ENCODE peak calls at places on chromosomes 6 and 20, in five cellular contexts. One of them, this sample, is unnamed.

GRCh38 chr6:99426454-99426762 is 1.3 kb upstream of the PNISR start:
- DNase-seq in NCI-H1694 treated with DMSO at 0.1 percent for 48 hours: no peak
- DNase-seq in LNCaP clone FGC: no peak
- DNase-seq in HFF-Myc: no peak
- DNase-seq in astrocyte of the spinal cord: no peak
- DNase-seq in this sample: no peak

GRCh38 chr6:12957321-12958051 is 240.9 kb downstream of the PHACTR1 start:
- DNase-seq in NCI-H1694 treated with DMSO at 0.1 percent for 48 hours: no peak
- DNase-seq in LNCaP clone FGC: no peak
- DNase-seq in HFF-Myc: no peak
- DNase-seq in astrocyte of the spinal cord: peak; percentile 72
- DNase-seq in this sample: no peak

GRCh38 chr20:23244207-23244915 is 106.2 kb upstream of the NXT1 start:
- DNase-seq in NCI-H1694 treated with DMSO at 0.1 percent for 48 hours: no peak
- DNase-seq in LNCaP clone FGC: no peak
- DNase-seq in HFF-Myc: no peak
- DNase-seq in astrocyte of the spinal cord: no peak
- DNase-seq in this sample: no peak

GRCh38 chr6:102438181-102438580 is 1044.7 kb downstream of the GRIK2 start:
- DNase-seq in NCI-H1694 treated with DMSO at 0.1 percent for 48 hours: peak; percentile 75
- DNase-seq in LNCaP clone FGC: no peak
- DNase-seq in HFF-Myc: no peak
- DNase-seq in astrocyte of the spinal cord: no peak
- DNase-seq in this sample: no peak

GRCh38 chr20:48205786-48206185 is 420.5 kb upstream of the SULF2 start:
- DNase-seq in NCI-H1694 treated with DMSO at 0.1 percent for 48 hours: no peak
- DNase-seq in LNCaP clone FGC: no peak
- DNase-seq in HFF-Myc: no peak
- DNase-seq in astrocyte of the spinal cord: no peak
- DNase-seq in this sample: no peak

GRCh38 chr6:34771727-34772126 is 14.4 kb downstream of the SNRPC start:
- DNase-seq in NCI-H1694 treated with DMSO at 0.1 percent for 48 hours: no peak
- DNase-seq in LNCaP clone FGC: no peak
- DNase-seq in HFF-Myc: no peak
- DNase-seq in astrocyte of the spinal cord: peak; percentile 72
- DNase-seq in this sample: no peak

GRCh38 chr20:25987073-25987927 is 290.6 kb upstream of the ZNF337 start:
- DNase-seq in NCI-H1694 treated with DMSO at 0.1 percent for 48 hours: no peak
- DNase-seq in LNCaP clone FGC: no peak
- DNase-seq in HFF-Myc: no peak
- DNase-seq in astrocyte of the spinal cord: peak; percentile 22
- DNase-seq in this sample: no peak

GRCh38 chr6:149190228-149190831 is 127.2 kb upstream of the TAB2 start:
- DNase-seq in NCI-H1694 treated with DMSO at 0.1 percent for 48 hours: no peak
- DNase-seq in LNCaP clone FGC: peak; percentile 72
- DNase-seq in HFF-Myc: no peak
- DNase-seq in astrocyte of the spinal cord: peak; percentile 37
- DNase-seq in this sample: no peak

GRCh38 chr6:97674802-97675201 is 391.8 kb upstream of the MMS22L start:
- DNase-seq in NCI-H1694 treated with DMSO at 0.1 percent for 48 hours: no peak
- DNase-seq in LNCaP clone FGC: no peak
- DNase-seq in HFF-Myc: no peak
- DNase-seq in astrocyte of the spinal cord: peak; percentile 39
- DNase-seq in this sample: no peak

GRCh38 chr20:5863040-5863811 is 87.1 kb downstream of the TRMT6 start:
- DNase-seq in NCI-H1694 treated with DMSO at 0.1 percent for 48 hours: no peak
- DNase-seq in LNCaP clone FGC: no peak
- DNase-seq in HFF-Myc: peak; percentile 24
- DNase-seq in astrocyte of the spinal cord: peak; percentile 49
- DNase-seq in this sample: no peak

GRCh38 chr6:167840526-167841179 is 13.9 kb downstream of the AFDN start:
- DNase-seq in NCI-H1694 treated with DMSO at 0.1 percent for 48 hours: no peak
- DNase-seq in LNCaP clone FGC: no peak
- DNase-seq in HFF-Myc: no peak
- DNase-seq in astrocyte of the spinal cord: no peak
- DNase-seq in this sample: no peak

GRCh38 chr6:12060780-12061619 is 48.9 kb downstream of the HIVEP1 start:
- DNase-seq in NCI-H1694 treated with DMSO at 0.1 percent for 48 hours: no peak
- DNase-seq in LNCaP clone FGC: no peak
- DNase-seq in HFF-Myc: no peak
- DNase-seq in astrocyte of the spinal cord: peak; percentile 76
- DNase-seq in this sample: peak; percentile 91

GRCh38 chr6:100657678-100658330 is 193.1 kb upstream of the SIM1 start:
- DNase-seq in NCI-H1694 treated with DMSO at 0.1 percent for 48 hours: peak; percentile 65
- DNase-seq in LNCaP clone FGC: peak; percentile 14
- DNase-seq in HFF-Myc: no peak
- DNase-seq in astrocyte of the spinal cord: peak; percentile 14
- DNase-seq in this sample: no peak

GRCh38 chr6:90241229-90241873 is 55.3 kb downstream of the BACH2 start:
- DNase-seq in NCI-H1694 treated with DMSO at 0.1 percent for 48 hours: peak; percentile 3
- DNase-seq in LNCaP clone FGC: no peak
- DNase-seq in HFF-Myc: no peak
- DNase-seq in astrocyte of the spinal cord: no peak
- DNase-seq in this sample: no peak

GRCh38 chr6:158324136-158324535 is 11.9 kb downstream of the TULP4 start:
- DNase-seq in NCI-H1694 treated with DMSO at 0.1 percent for 48 hours: no peak
- DNase-seq in LNCaP clone FGC: no peak
- DNase-seq in HFF-Myc: no peak
- DNase-seq in astrocyte of the spinal cord: no peak
- DNase-seq in this sample: no peak

GRCh38 chr6:118875672-118876071 is 18.3 kb upstream of the ASF1A start:
- DNase-seq in NCI-H1694 treated with DMSO at 0.1 percent for 48 hours: no peak
- DNase-seq in LNCaP clone FGC: peak; percentile 93
- DNase-seq in HFF-Myc: no peak
- DNase-seq in astrocyte of the spinal cord: no peak
- DNase-seq in this sample: no peak

GRCh38 chr6:39684790-39685485 is 40.3 kb downstream of the KIF6 start:
- DNase-seq in NCI-H1694 treated with DMSO at 0.1 percent for 48 hours: no peak
- DNase-seq in LNCaP clone FGC: no peak
- DNase-seq in HFF-Myc: no peak
- DNase-seq in astrocyte of the spinal cord: no peak
- DNase-seq in this sample: no peak

GRCh38 chr6:33430991-33431879 is 11.4 kb downstream of the SYNGAP1 start:
- DNase-seq in NCI-H1694 treated with DMSO at 0.1 percent for 48 hours: no peak
- DNase-seq in LNCaP clone FGC: no peak
- DNase-seq in HFF-Myc: no peak
- DNase-seq in astrocyte of the spinal cord: peak; percentile 55
- DNase-seq in this sample: no peak

GRCh38 chr6:136897071-136897470 is 25.0 kb upstream of the SLC35D3 start:
- DNase-seq in NCI-H1694 treated with DMSO at 0.1 percent for 48 hours: no peak
- DNase-seq in LNCaP clone FGC: peak; percentile 85
- DNase-seq in HFF-Myc: no peak
- DNase-seq in astrocyte of the spinal cord: no peak
- DNase-seq in this sample: no peak

GRCh38 chr6:3233321-3233720 is 5.9 kb upstream of the TUBB2B start:
- DNase-seq in NCI-H1694 treated with DMSO at 0.1 percent for 48 hours: no peak
- DNase-seq in LNCaP clone FGC: no peak
- DNase-seq in HFF-Myc: no peak
- DNase-seq in astrocyte of the spinal cord: no peak
- DNase-seq in this sample: no peak

GRCh38 chr20:32893878-32894483 is 35.3 kb downstream of the EFCAB8 start:
- DNase-seq in NCI-H1694 treated with DMSO at 0.1 percent for 48 hours: no peak
- DNase-seq in LNCaP clone FGC: no peak
- DNase-seq in HFF-Myc: no peak
- DNase-seq in astrocyte of the spinal cord: peak; percentile 3
- DNase-seq in this sample: no peak

GRCh38 chr20:18524646-18525045 is 16.9 kb downstream of the SEC23B start:
- DNase-seq in NCI-H1694 treated with DMSO at 0.1 percent for 48 hours: no peak
- DNase-seq in LNCaP clone FGC: no peak
- DNase-seq in HFF-Myc: peak; percentile 20
- DNase-seq in astrocyte of the spinal cord: peak; percentile 24
- DNase-seq in this sample: no peak

GRCh38 chr6:109187399-109188114 is 92.2 kb downstream of the CEP57L1 start:
- DNase-seq in NCI-H1694 treated with DMSO at 0.1 percent for 48 hours: peak; percentile 21
- DNase-seq in LNCaP clone FGC: no peak
- DNase-seq in HFF-Myc: no peak
- DNase-seq in astrocyte of the spinal cord: peak; percentile 42
- DNase-seq in this sample: peak; percentile 16

GRCh38 chr20:433300-433975 is 25.3 kb downstream of the RBCK1 start:
- DNase-seq in NCI-H1694 treated with DMSO at 0.1 percent for 48 hours: no peak
- DNase-seq in LNCaP clone FGC: no peak
- DNase-seq in HFF-Myc: no peak
- DNase-seq in astrocyte of the spinal cord: no peak
- DNase-seq in this sample: peak; percentile 81

GRCh38 chr6:83474309-83474708 is 38.0 kb upstream of the PRSS35 start:
- DNase-seq in NCI-H1694 treated with DMSO at 0.1 percent for 48 hours: no peak
- DNase-seq in LNCaP clone FGC: no peak
- DNase-seq in HFF-Myc: peak; percentile 16
- DNase-seq in astrocyte of the spinal cord: peak; percentile 14
- DNase-seq in this sample: no peak

GRCh38 chr6:82521369-82521768 is 157.8 kb downstream of the TPBG start:
- DNase-seq in NCI-H1694 treated with DMSO at 0.1 percent for 48 hours: no peak
- DNase-seq in LNCaP clone FGC: no peak
- DNase-seq in HFF-Myc: no peak
- DNase-seq in astrocyte of the spinal cord: no peak
- DNase-seq in this sample: no peak

This sample was measured in GM12864.